ENCODE peak calls at places on chromosomes 4 and X, in eight cellular contexts. V is lower lobe of right lung, X is heart right ventricle, H is K562, O is suprapubic skin, Y is transverse colon, Z is tibial artery, R is adrenal gland. K is an unnamed sample.

GRCh38 chr4:51842167-51842553 is 793 bp upstream of the DCUN1D4 start:
- DNase-seq in V (no peak), X (peak; percentile 8), H (peak; percentile 15), O (no peak), Y (no peak), Z (peak; percentile 65), R (no peak), K (no peak)

GRCh38 chrX:123084797-123085196 is 99.3 kb upstream of the GRIA3 start:
- DNase-seq in V (no peak), X (no peak), H (no peak), O (no peak), Y (no peak), Z (no peak), R (no peak), K (no peak)

GRCh38 chrX:68146054-68146453 is 287.2 kb downstream of the OPHN1 start:
- DNase-seq in V (no peak), X (no peak), H (peak; percentile 21), O (no peak), Y (no peak), Z (no peak), R (no peak), K (no peak)

GRCh38 chrX:143869018-143869417 is 14.9 kb upstream of the UBE2NL start:
- DNase-seq in V (no peak), X (no peak), H (no peak), O (no peak), Y (no peak), Z (no peak), R (no peak), K (no peak)

GRCh38 chr4:42390622-42391355 is 6.5 kb upstream of the SHISA3 start:
- DNase-seq in V (no peak), X (no peak), H (no peak), O (no peak), Y (no peak), Z (no peak), R (no peak), K (no peak)

GRCh38 chr4:121950212-121950679 is 1.6 kb downstream of the TRPC3 start:
- DNase-seq in V (peak; percentile 82), X (peak; percentile 75), H (peak; percentile 78), O (peak; percentile 84), Y (peak; percentile 84), Z (peak; percentile 76), R (peak; percentile 29), K (peak; percentile 88)

GRCh38 chr4:56671860-56672259 is 9.2 kb downstream of the HOPX start:
- DNase-seq in V (no peak), X (no peak), H (no peak), O (no peak), Y (no peak), Z (no peak), R (no peak), K (no peak)

GRCh38 chr4:25174674-25175073 is 14.4 kb upstream of the SEPSECS start:
- DNase-seq in V (no peak), X (no peak), H (no peak), O (no peak), Y (no peak), Z (no peak), R (no peak), K (no peak)

GRCh38 chr4:140103676-140104075 is 50.3 kb downstream of the MAML3 start:
- DNase-seq in V (no peak), X (no peak), H (no peak), O (no peak), Y (no peak), Z (no peak), R (no peak), K (no peak)

GRCh38 chr4:40630335-40631021 is 814 bp upstream of the RBM47 start:
- DNase-seq in V (peak; percentile 90), X (peak; percentile 14), H (no peak), O (peak; percentile 82), Y (peak; percentile 80), Z (peak; percentile 68), R (peak; percentile 69), K (peak; percentile 27)

GRCh38 chr4:20317424-20317985 is 65.8 kb downstream of the SLIT2 start:
- DNase-seq in V (no peak), X (no peak), H (no peak), O (no peak), Y (no peak), Z (no peak), R (no peak), K (no peak)

GRCh38 chrX:57528670-57529255 is 63.0 kb upstream of the ZXDB start:
- DNase-seq in V (no peak), X (no peak), H (no peak), O (no peak), Y (no peak), Z (no peak), R (no peak), K (no peak)

GRCh38 chr4:41874873-41875272 is 60.4 kb upstream of the TMEM33 start:
- DNase-seq in V (no peak), X (no peak), H (no peak), O (no peak), Y (no peak), Z (no peak), R (no peak), K (no peak)

GRCh38 chrX:10233173-10233572 is 76.4 kb downstream of the CLCN4 start:
- DNase-seq in V (no peak), X (no peak), H (no peak), O (no peak), Y (no peak), Z (no peak), R (no peak), K (no peak)

DNA sequence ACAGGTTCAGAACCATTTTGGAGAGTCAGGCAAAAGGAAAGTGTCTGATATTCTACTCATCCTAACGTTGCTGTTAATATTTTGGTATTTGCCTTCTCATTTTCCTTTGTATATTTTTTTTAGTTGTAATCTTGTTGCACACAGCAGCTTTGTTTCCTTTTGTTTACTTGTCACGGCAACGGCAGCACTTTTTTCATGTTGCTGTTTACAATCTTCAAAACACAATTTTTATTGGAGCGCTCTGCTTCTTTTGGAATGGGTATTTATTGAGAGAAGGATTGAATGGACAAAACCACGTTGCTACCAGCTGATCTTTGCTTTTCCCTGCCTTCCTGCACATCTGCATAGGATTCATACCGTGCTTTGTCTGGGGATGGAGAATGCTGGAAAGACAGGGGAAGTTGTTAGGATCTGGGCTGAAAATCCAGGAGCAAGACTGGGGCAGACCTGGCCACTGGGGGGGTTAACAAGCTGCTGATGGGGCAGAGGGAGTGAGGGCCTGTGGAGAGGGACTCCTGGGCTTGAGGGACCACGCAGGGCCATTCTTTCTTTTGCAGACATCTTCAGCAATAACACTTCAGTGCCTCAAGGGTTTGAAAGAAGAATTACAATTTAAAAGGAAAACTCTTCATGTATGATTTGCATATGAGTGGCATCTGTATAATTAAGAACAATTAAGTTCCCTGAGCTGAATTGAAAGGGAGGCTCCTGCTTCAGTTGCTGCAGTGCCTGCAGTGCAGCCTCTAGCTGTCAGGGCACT is 69.8 kb downstream of the TMEM131L start:
- DNase-seq in V (no peak), X (no peak), H (no peak), O (no peak), Y (no peak), Z (no peak), R (no peak), K (no peak)
- H3K27ac ChIP-seq in V (no peak overlapping the region), X (no peak overlapping the region), H (no peak overlapping the region), O (no peak overlapping the region), Y (no peak overlapping the region), Z (peak overlapping the region; percentile 0), R (no peak overlapping the region), K (no peak overlapping the region)

GRCh38 chrX:127726227-127726626 is 326.0 kb downstream of the ACTRT1 start:
- DNase-seq in V (no peak), X (no peak), H (no peak), O (no peak), Y (no peak), Z (no peak), R (no peak), K (no peak)
- TF ChIP-seq CTCF in V (no peak), X (no peak), H (no peak), O (no peak), Y (no peak), Z (no peak), R (no peak), K (no peak)

GRCh38 chr4:80266267-80266901 is at the start of gene FGF5:
- DNase-seq in V (peak; percentile 51), X (peak; percentile 30), H (peak; percentile 88), O (no peak), Y (peak; percentile 36), Z (peak; percentile 70), R (no peak), K (peak; percentile 50)

GRCh38 chr4:80264352-80264647 is 2.2 kb upstream of the FGF5 start:
- DNase-seq in V (no peak), X (no peak), H (no peak), O (no peak), Y (no peak), Z (no peak), R (no peak), K (no peak)

GRCh38 chr4:80264825-80265224 is 1.6 kb upstream of the FGF5 start:
- DNase-seq in V (no peak), X (no peak), H (no peak), O (no peak), Y (no peak), Z (no peak), R (no peak), K (no peak)

GRCh38 chr4:80266902-80267380 is 477 bp downstream of the FGF5 start:
- DNase-seq in V (no peak), X (no peak), H (peak; percentile 55), O (no peak), Y (no peak), Z (no peak), R (no peak), K (no peak)

GRCh38 chr4:80265571-80266266 is 745 bp upstream of the FGF5 start:
- DNase-seq in V (no peak), X (no peak), H (peak; percentile 49), O (no peak), Y (no peak), Z (no peak), R (no peak), K (no peak)
- H3K4me3 ChIP-seq in V (peak overlapping the region; percentile 43), X (peak overlapping the region; percentile 42), H (peak overlapping the region; percentile 53), O (peak overlapping the region; percentile 52), Y (peak overlapping the region; percentile 26), Z (peak overlapping the region; percentile 41), R (no peak overlapping the region), K (peak overlapping the region; percentile 63)

DNA sequence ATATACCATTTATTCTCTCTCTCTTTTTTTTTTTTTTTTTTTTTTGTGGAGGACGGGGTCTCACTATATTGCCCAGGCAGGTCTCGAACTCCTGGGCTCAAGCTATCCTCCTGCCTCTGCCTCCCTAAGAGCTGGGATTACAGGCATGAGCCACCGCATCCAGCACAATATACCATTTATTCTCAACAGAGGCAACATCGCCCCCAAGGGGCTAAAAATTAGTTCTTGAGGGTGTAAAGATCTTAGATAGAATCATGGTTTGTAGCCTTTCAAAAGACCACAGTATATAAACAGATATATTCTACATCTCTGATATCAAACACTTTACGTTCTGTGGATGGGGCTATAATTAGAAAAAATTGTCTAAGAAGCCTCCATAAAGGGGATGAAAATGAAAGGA is 39.8 kb upstream of the TCEAL2 start:
- DNase-seq in V (no peak), X (no peak), H (no peak), O (no peak), Y (no peak), Z (no peak), R (no peak), K (no peak)
- H3K27ac ChIP-seq in V (no peak overlapping the region), X (no peak overlapping the region), H (no peak overlapping the region), O (no peak overlapping the region), Y (no peak overlapping the region), Z (no peak overlapping the region), R (no peak overlapping the region), K (no peak overlapping the region)

DNA sequence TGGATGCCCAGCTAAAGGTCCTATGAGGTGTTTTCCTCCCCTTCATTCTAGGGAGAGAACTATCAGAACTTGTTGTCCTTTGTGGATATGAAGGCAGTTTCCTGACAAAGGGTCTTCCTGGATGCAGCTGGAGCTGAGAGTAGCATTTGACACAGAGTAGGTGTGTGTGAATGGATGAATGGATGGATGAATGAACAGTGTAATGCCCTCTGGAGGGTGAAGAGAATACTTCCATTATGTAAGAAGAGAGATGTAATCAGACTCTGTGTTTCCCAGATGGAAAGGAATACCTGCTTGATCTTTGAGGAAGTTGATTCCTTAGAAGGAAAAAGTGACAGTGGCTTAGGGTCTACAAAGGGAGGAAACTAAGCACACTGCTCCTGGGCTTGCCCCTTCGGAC is 55.4 kb upstream of the AADAT start:
- DNase-seq in V (no peak), X (no peak), H (no peak), O (no peak), Y (no peak), Z (no peak), R (no peak), K (no peak)
- TF ChIP-seq CTCF in V (no peak), X (no peak), H (no peak), O (no peak), Y (no peak), Z (no peak), R (no peak), K (no peak)